ENCODE peak calls at places on chromosomes 12 and 14, in five cellular contexts. One of them, this sample, is unnamed.

GRCh38 chr12:110114596-110114995 is 9.6 kb upstream of the IFT81 start:
- DNase-seq in posterior vena cava: no peak
- DNase-seq in RPMI7951: no peak
- DNase-seq in SW 1271: no peak
- DNase-seq in astrocyte of the spinal cord: no peak
- DNase-seq in this sample: no peak

GRCh38 chr12:124359671-124360581 is 65.0 kb downstream of the RFLNA start:
- DNase-seq in posterior vena cava: peak
- DNase-seq in RPMI7951: no peak
- DNase-seq in SW 1271: no peak
- DNase-seq in astrocyte of the spinal cord: peak
- DNase-seq in this sample: no peak

GRCh38 chr14:66070542-66071319 is 415.4 kb upstream of the CCDC196 start:
- DNase-seq in posterior vena cava: no peak
- DNase-seq in RPMI7951: peak
- DNase-seq in SW 1271: peak
- DNase-seq in astrocyte of the spinal cord: peak
- DNase-seq in this sample: no peak

GRCh38 chr14:76351941-76352340 is 24.0 kb upstream of the ESRRB start:
- DNase-seq in posterior vena cava: no peak
- DNase-seq in RPMI7951: peak
- DNase-seq in SW 1271: no peak
- DNase-seq in astrocyte of the spinal cord: no peak
- DNase-seq in this sample: no peak

GRCh38 chr12:103269962-103270361 is 225.8 kb downstream of the C12orf42 start:
- DNase-seq in posterior vena cava: no peak
- DNase-seq in RPMI7951: no peak
- DNase-seq in SW 1271: peak
- DNase-seq in astrocyte of the spinal cord: peak
- DNase-seq in this sample: no peak

GRCh38 chr12:92478692-92479091 is 224.1 kb upstream of the PLEKHG7 start:
- DNase-seq in posterior vena cava: no peak
- DNase-seq in RPMI7951: no peak
- DNase-seq in SW 1271: no peak
- DNase-seq in astrocyte of the spinal cord: no peak
- DNase-seq in this sample: no peak

GRCh38 chr12:114869091-114869834 is 185.3 kb upstream of the TBX3 start:
- DNase-seq in posterior vena cava: no peak
- DNase-seq in RPMI7951: peak
- DNase-seq in SW 1271: no peak
- DNase-seq in astrocyte of the spinal cord: peak
- DNase-seq in this sample: no peak

GRCh38 chr12:109981311-109981710 is 14.9 kb downstream of the GIT2 start:
- DNase-seq in posterior vena cava: no peak
- DNase-seq in RPMI7951: no peak
- DNase-seq in SW 1271: no peak
- DNase-seq in astrocyte of the spinal cord: no peak
- DNase-seq in this sample: no peak

GRCh38 chr14:65179918-65180724 is 77.8 kb upstream of the MAX start:
- DNase-seq in posterior vena cava: no peak
- DNase-seq in RPMI7951: peak
- DNase-seq in SW 1271: peak
- DNase-seq in astrocyte of the spinal cord: peak
- DNase-seq in this sample: no peak

GRCh38 chr14:48690349-48690748 is 895.8 kb downstream of the RPS29 start:
- DNase-seq in posterior vena cava: no peak
- DNase-seq in RPMI7951: no peak
- DNase-seq in SW 1271: peak
- DNase-seq in astrocyte of the spinal cord: no peak
- DNase-seq in this sample: no peak

GRCh38 chr12:765861-766260 is 13.5 kb downstream of the WNK1 start:
- DNase-seq in posterior vena cava: no peak
- DNase-seq in RPMI7951: no peak
- DNase-seq in SW 1271: no peak
- DNase-seq in astrocyte of the spinal cord: no peak
- DNase-seq in this sample: no peak

GRCh38 chr12:98635657-98636323 is 8.8 kb downstream of the IKBIP start:
- DNase-seq in posterior vena cava: no peak
- DNase-seq in RPMI7951: peak
- DNase-seq in SW 1271: peak
- DNase-seq in astrocyte of the spinal cord: peak
- DNase-seq in this sample: no peak

GRCh38 chr12:115398311-115398781 is 714.4 kb upstream of the TBX3 start:
- DNase-seq in posterior vena cava: no peak
- DNase-seq in RPMI7951: peak
- DNase-seq in SW 1271: peak
- DNase-seq in astrocyte of the spinal cord: no peak
- DNase-seq in this sample: no peak